ENCODE peak calls at places on chromosomes 2 and 18, in seven cellular contexts. One of them, this sample, is unnamed.

GRCh38 chr2:213316001-213316735 is 31.9 kb downstream of the SPAG16 start:
- DNase-seq in PC-3: peak; percentile 78
- DNase-seq in neuronal stem cell: no peak
- DNase-seq in fibroblast of lung: peak; percentile 56
- DNase-seq in H9: no peak
- DNase-seq in OCI-LY7: no peak
- DNase-seq in Karpas-422: no peak
- DNase-seq in this sample: no peak

GRCh38 chr2:164836907-164837306 is 4.7 kb downstream of the COBLL1 start:
- DNase-seq in PC-3: no peak
- DNase-seq in neuronal stem cell: no peak
- DNase-seq in fibroblast of lung: no peak
- DNase-seq in H9: no peak
- DNase-seq in OCI-LY7: no peak
- DNase-seq in Karpas-422: no peak
- DNase-seq in this sample: no peak

GRCh38 chr2:44886409-44886808 is 55.1 kb upstream of the SIX3 start:
- DNase-seq in PC-3: no peak
- DNase-seq in neuronal stem cell: no peak
- DNase-seq in fibroblast of lung: peak; percentile 7
- DNase-seq in H9: no peak
- DNase-seq in OCI-LY7: no peak
- DNase-seq in Karpas-422: no peak
- DNase-seq in this sample: no peak

GRCh38 chr2:105584437-105585010 is 160.2 kb upstream of the NCK2 start:
- DNase-seq in PC-3: peak; percentile 21
- DNase-seq in neuronal stem cell: no peak
- DNase-seq in fibroblast of lung: no peak
- DNase-seq in H9: no peak
- DNase-seq in OCI-LY7: no peak
- DNase-seq in Karpas-422: no peak
- DNase-seq in this sample: no peak

GRCh38 chr2:70403267-70404053 is 101.6 kb upstream of the FAM136A start:
- DNase-seq in PC-3: no peak
- DNase-seq in neuronal stem cell: no peak
- DNase-seq in fibroblast of lung: no peak
- DNase-seq in H9: no peak
- DNase-seq in OCI-LY7: no peak
- DNase-seq in Karpas-422: no peak
- DNase-seq in this sample: no peak

GRCh38 chr2:163601377-163601776 is 134.4 kb downstream of the FIGN start:
- DNase-seq in PC-3: no peak
- DNase-seq in neuronal stem cell: peak; percentile 54
- DNase-seq in fibroblast of lung: peak; percentile 91
- DNase-seq in H9: no peak
- DNase-seq in OCI-LY7: no peak
- DNase-seq in Karpas-422: no peak
- DNase-seq in this sample: no peak

GRCh38 chr2:176118606-176119370 is 2.2 kb downstream of the HOXD10 start:
- DNase-seq in PC-3: peak; percentile 54
- DNase-seq in neuronal stem cell: no peak
- DNase-seq in fibroblast of lung: no peak
- DNase-seq in H9: peak; percentile 71
- DNase-seq in OCI-LY7: peak; percentile 50
- DNase-seq in Karpas-422: peak; percentile 79
- DNase-seq in this sample: peak; percentile 74

GRCh38 chr2:100292022-100292580 is 30.2 kb downstream of the LONRF2 start:
- DNase-seq in PC-3: peak; percentile 82
- DNase-seq in neuronal stem cell: no peak
- DNase-seq in fibroblast of lung: peak; percentile 98
- DNase-seq in H9: peak; percentile 58
- DNase-seq in OCI-LY7: no peak
- DNase-seq in Karpas-422: peak; percentile 59
- DNase-seq in this sample: no peak

GRCh38 chr2:121999273-121999672 is 243.8 kb downstream of the TSN start:
- DNase-seq in PC-3: peak; percentile 9
- DNase-seq in neuronal stem cell: no peak
- DNase-seq in fibroblast of lung: peak; percentile 42
- DNase-seq in H9: no peak
- DNase-seq in OCI-LY7: no peak
- DNase-seq in Karpas-422: no peak
- DNase-seq in this sample: no peak

GRCh38 chr2:25756444-25757022 is 83.2 kb upstream of the DTNB start:
- DNase-seq in PC-3: no peak
- DNase-seq in neuronal stem cell: no peak
- DNase-seq in fibroblast of lung: peak; percentile 46
- DNase-seq in H9: no peak
- DNase-seq in OCI-LY7: no peak
- DNase-seq in Karpas-422: no peak
- DNase-seq in this sample: no peak

GRCh38 chr2:96359310-96359709 is 23.7 kb downstream of the NCAPH start:
- DNase-seq in PC-3: peak; percentile 20
- DNase-seq in neuronal stem cell: no peak
- DNase-seq in fibroblast of lung: no peak
- DNase-seq in H9: no peak
- DNase-seq in OCI-LY7: peak; percentile 9
- DNase-seq in Karpas-422: no peak
- DNase-seq in this sample: no peak

GRCh38 chr2:96353606-96354095 is 18.1 kb downstream of the NCAPH start:
- DNase-seq in PC-3: no peak
- DNase-seq in neuronal stem cell: no peak
- DNase-seq in fibroblast of lung: peak; percentile 56
- DNase-seq in H9: no peak
- DNase-seq in OCI-LY7: no peak
- DNase-seq in Karpas-422: no peak
- DNase-seq in this sample: no peak

GRCh38 chr2:96356889-96357288 is 21.3 kb downstream of the NCAPH start:
- DNase-seq in PC-3: no peak
- DNase-seq in neuronal stem cell: no peak
- DNase-seq in fibroblast of lung: no peak
- DNase-seq in H9: no peak
- DNase-seq in OCI-LY7: no peak
- DNase-seq in Karpas-422: no peak
- DNase-seq in this sample: no peak

GRCh38 chr2:96353032-96353561 is 17.5 kb downstream of the NCAPH start:
- DNase-seq in PC-3: no peak
- DNase-seq in neuronal stem cell: no peak
- DNase-seq in fibroblast of lung: no peak
- DNase-seq in H9: no peak
- DNase-seq in OCI-LY7: no peak
- DNase-seq in Karpas-422: no peak
- DNase-seq in this sample: peak; percentile 85

DNA sequence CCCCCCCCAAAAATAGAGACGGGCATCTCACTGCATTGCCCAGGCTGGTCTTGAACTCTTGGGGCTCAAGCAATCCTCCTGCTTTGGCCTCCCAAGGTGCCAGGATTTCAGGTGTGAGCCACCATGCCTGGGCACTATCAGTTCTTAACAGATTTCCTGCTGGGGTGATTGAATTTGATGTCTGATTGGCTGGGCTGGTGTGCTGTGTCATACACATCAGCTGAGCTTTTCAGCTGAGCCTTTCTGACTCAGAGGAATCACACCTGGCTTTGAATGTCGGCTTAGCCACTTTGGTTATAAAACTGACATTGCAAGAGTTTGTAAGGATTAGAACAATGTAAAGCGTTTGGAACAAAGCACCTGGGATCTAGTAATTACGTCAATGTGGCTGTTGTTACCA is 18.9 kb downstream of the NCAPH start:
- DNase-seq in PC-3: no peak
- DNase-seq in neuronal stem cell: no peak
- DNase-seq in fibroblast of lung: no peak
- DNase-seq in H9: no peak
- DNase-seq in OCI-LY7: no peak
- DNase-seq in Karpas-422: no peak
- DNase-seq in this sample: no peak
- H3K27ac ChIP-seq in PC-3: no peak overlapping the region
- H3K27ac ChIP-seq in neuronal stem cell: no peak overlapping the region
- H3K27ac ChIP-seq in fibroblast of lung: no peak overlapping the region
- H3K27ac ChIP-seq in H9: no peak overlapping the region
- H3K27ac ChIP-seq in OCI-LY7: no peak overlapping the region
- H3K27ac ChIP-seq in Karpas-422: no peak overlapping the region
- H3K27ac ChIP-seq in this sample: peak overlapping the region; percentile 65

GRCh38 chr2:223999862-224000261 is 39.2 kb downstream of the SERPINE2 start:
- DNase-seq in PC-3: no peak
- DNase-seq in neuronal stem cell: no peak
- DNase-seq in fibroblast of lung: no peak
- DNase-seq in H9: no peak
- DNase-seq in OCI-LY7: no peak
- DNase-seq in Karpas-422: no peak
- DNase-seq in this sample: no peak
- H3K9me3 ChIP-seq in PC-3: no peaks in the 10 kb centered on the region
- H3K9me3 ChIP-seq in neuronal stem cell: no peaks in the 10 kb centered on the region
- H3K9me3 ChIP-seq in fibroblast of lung: no peaks in the 10 kb centered on the region
- H3K9me3 ChIP-seq in H9: no peaks in the 10 kb centered on the region
- H3K9me3 ChIP-seq in OCI-LY7: no peaks in the 10 kb centered on the region
- H3K9me3 ChIP-seq in Karpas-422: no peaks in the 10 kb centered on the region
- H3K9me3 ChIP-seq in this sample: no peaks in the 10 kb centered on the region

DNA sequence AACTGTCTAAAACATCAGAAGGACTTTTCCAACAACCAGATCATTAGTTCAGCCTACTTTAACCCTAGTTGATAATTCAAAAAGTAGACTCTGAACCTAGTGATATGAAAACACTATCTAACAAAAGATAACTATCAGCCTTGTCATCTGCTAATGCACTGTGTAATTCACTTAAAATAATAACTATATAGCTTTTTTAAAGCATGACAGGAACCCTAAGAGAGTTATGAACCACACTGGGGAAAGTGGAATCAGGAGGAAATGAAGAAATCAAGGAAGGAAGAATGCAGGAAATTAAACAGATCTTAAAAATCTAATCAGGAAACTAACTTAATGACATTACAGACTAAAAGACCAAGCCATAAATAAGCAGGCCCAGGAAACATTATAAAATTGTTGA is 9.0 kb downstream of the B4GALT6 start:
- DNase-seq in PC-3: no peak
- DNase-seq in neuronal stem cell: no peak
- DNase-seq in fibroblast of lung: no peak
- DNase-seq in H9: no peak
- DNase-seq in OCI-LY7: no peak
- DNase-seq in Karpas-422: no peak
- DNase-seq in this sample: no peak
- H2AFZ ChIP-seq in PC-3: no peak overlapping the region
- H2AFZ ChIP-seq in neuronal stem cell: no peak overlapping the region
- H2AFZ ChIP-seq in fibroblast of lung: no peak overlapping the region
- H2AFZ ChIP-seq in H9: no peak overlapping the region
- H2AFZ ChIP-seq in OCI-LY7: no peak overlapping the region
- H2AFZ ChIP-seq in Karpas-422: no peak overlapping the region
- H2AFZ ChIP-seq in this sample: no peak overlapping the region

GRCh38 chr2:6994569-6994968 is 77.4 kb downstream of the RNF144A start:
- DNase-seq in PC-3: no peak
- DNase-seq in neuronal stem cell: no peak
- DNase-seq in fibroblast of lung: no peak
- DNase-seq in H9: no peak
- DNase-seq in OCI-LY7: no peak
- DNase-seq in Karpas-422: no peak
- DNase-seq in this sample: no peak

GRCh38 chr2:6990871-6991270 is 73.7 kb downstream of the RNF144A start:
- DNase-seq in PC-3: no peak
- DNase-seq in neuronal stem cell: no peak
- DNase-seq in fibroblast of lung: no peak
- DNase-seq in H9: no peak
- DNase-seq in OCI-LY7: no peak
- DNase-seq in Karpas-422: no peak
- DNase-seq in this sample: no peak

GRCh38 chr2:6995406-6996117 is 78.3 kb downstream of the RNF144A start:
- DNase-seq in PC-3: no peak
- DNase-seq in neuronal stem cell: no peak
- DNase-seq in fibroblast of lung: no peak
- DNase-seq in H9: no peak
- DNase-seq in OCI-LY7: no peak
- DNase-seq in Karpas-422: no peak
- DNase-seq in this sample: no peak

GRCh38 chr2:6993230-6993640 is 76.0 kb downstream of the RNF144A start:
- DNase-seq in PC-3: no peak
- DNase-seq in neuronal stem cell: no peak
- DNase-seq in fibroblast of lung: no peak
- DNase-seq in H9: no peak
- DNase-seq in OCI-LY7: no peak
- DNase-seq in Karpas-422: no peak
- DNase-seq in this sample: no peak

GRCh38 chr2:6992821-6993228 is 75.6 kb downstream of the RNF144A start:
- DNase-seq in PC-3: no peak
- DNase-seq in neuronal stem cell: no peak
- DNase-seq in fibroblast of lung: no peak
- DNase-seq in H9: no peak
- DNase-seq in OCI-LY7: no peak
- DNase-seq in Karpas-422: no peak
- DNase-seq in this sample: no peak
- H3K27ac ChIP-seq in PC-3: no peak overlapping the region
- H3K27ac ChIP-seq in neuronal stem cell: no peak overlapping the region
- H3K27ac ChIP-seq in fibroblast of lung: no peak overlapping the region
- H3K27ac ChIP-seq in H9: no peak overlapping the region
- H3K27ac ChIP-seq in OCI-LY7: no peak overlapping the region
- H3K27ac ChIP-seq in Karpas-422: no peak overlapping the region
- H3K27ac ChIP-seq in this sample: no peak overlapping the region

GRCh38 chr2:172863341-172863740 is 127.7 kb downstream of the RAPGEF4 start:
- DNase-seq in PC-3: no peak
- DNase-seq in neuronal stem cell: no peak
- DNase-seq in fibroblast of lung: no peak
- DNase-seq in H9: no peak
- DNase-seq in OCI-LY7: no peak
- DNase-seq in Karpas-422: no peak
- DNase-seq in this sample: no peak
- H3K9me3 ChIP-seq in PC-3: no peaks in the 10 kb centered on the region
- H3K9me3 ChIP-seq in neuronal stem cell: no peaks in the 10 kb centered on the region
- H3K9me3 ChIP-seq in fibroblast of lung: no peaks in the 10 kb centered on the region
- H3K9me3 ChIP-seq in H9: no peaks in the 10 kb centered on the region
- H3K9me3 ChIP-seq in OCI-LY7: no peaks in the 10 kb centered on the region
- H3K9me3 ChIP-seq in Karpas-422: no peaks in the 10 kb centered on the region
- H3K9me3 ChIP-seq in this sample: no peaks in the 10 kb centered on the region

GRCh38 chr2:126776701-126777619 is 121.0 kb downstream of the GYPC start:
- DNase-seq in PC-3: peak; percentile 64
- DNase-seq in neuronal stem cell: peak; percentile 72
- DNase-seq in fibroblast of lung: peak; percentile 36
- DNase-seq in H9: peak; percentile 82
- DNase-seq in OCI-LY7: peak; percentile 73
- DNase-seq in Karpas-422: peak; percentile 89
- DNase-seq in this sample: peak; percentile 97

GRCh38 chr2:126779286-126779605 is 119.4 kb upstream of the TEX51 start:
- DNase-seq in PC-3: no peak
- DNase-seq in neuronal stem cell: no peak
- DNase-seq in fibroblast of lung: no peak
- DNase-seq in H9: no peak
- DNase-seq in OCI-LY7: no peak
- DNase-seq in Karpas-422: no peak
- DNase-seq in this sample: no peak

GRCh38 chr2:126776255-126776654 is 120.3 kb downstream of the GYPC start:
- DNase-seq in PC-3: no peak
- DNase-seq in neuronal stem cell: no peak
- DNase-seq in fibroblast of lung: no peak
- DNase-seq in H9: no peak
- DNase-seq in OCI-LY7: no peak
- DNase-seq in Karpas-422: no peak
- DNase-seq in this sample: no peak

GRCh38 chr2:126778561-126779285 is 120.0 kb upstream of the TEX51 start:
- DNase-seq in PC-3: no peak
- DNase-seq in neuronal stem cell: peak; percentile 24
- DNase-seq in fibroblast of lung: no peak
- DNase-seq in H9: no peak
- DNase-seq in OCI-LY7: no peak
- DNase-seq in Karpas-422: no peak
- DNase-seq in this sample: no peak

GRCh38 chr2:126777620-126777978 is 121.1 kb upstream of the TEX51 start:
- DNase-seq in PC-3: no peak
- DNase-seq in neuronal stem cell: no peak
- DNase-seq in fibroblast of lung: no peak
- DNase-seq in H9: no peak
- DNase-seq in OCI-LY7: no peak
- DNase-seq in Karpas-422: no peak
- DNase-seq in this sample: no peak
- H2AFZ ChIP-seq in PC-3: no peak overlapping the region
- H2AFZ ChIP-seq in neuronal stem cell: peak overlapping the region; percentile 81
- H2AFZ ChIP-seq in fibroblast of lung: no peak overlapping the region
- H2AFZ ChIP-seq in H9: no peak overlapping the region
- H2AFZ ChIP-seq in OCI-LY7: peak overlapping the region; percentile 69
- H2AFZ ChIP-seq in Karpas-422: no peak overlapping the region
- H2AFZ ChIP-seq in this sample: no peak overlapping the region

This sample was measured in osteoblast.